ENCODE peak calls at places on chromosomes 13 and 19, in six cellular contexts. T, D, M, C, H and I are unnamed samples.

GRCh38 chr19:3208317-3209207 is 15.9 kb upstream of the CELF5 start:
- DNase-seq in H (no peak), M (no peak), C (no peak), D (no peak), T (no peak), I (no peak)

GRCh38 chr19:18659281-18660050 is 22.6 kb downstream of the KLHL26 start:
- DNase-seq in T (no peak), D (no peak), M (no peak), H (peak; percentile 66), C (no peak), I (no peak)

GRCh38 chr19:15466851-15467733 is 2.7 kb upstream of the RASAL3 start:
- DNase-seq in D (no peak), M (no peak), H (no peak), C (peak; percentile 32), T (no peak), I (peak; percentile 96)

GRCh38 chr13:43915451-43915850 is 35.7 kb downstream of the LACC1 start:
- DNase-seq in T (no peak), D (no peak), M (peak; percentile 45), H (no peak), C (no peak), I (no peak)

GRCh38 chr13:59103004-59103768 is 1060.5 kb downstream of the DIAPH3 start:
- DNase-seq in M (peak; percentile 81), H (no peak), D (no peak), C (peak; percentile 66), T (no peak), I (no peak)

GRCh38 chr13:41613471-41613870 is 156.1 kb downstream of the RGCC start:
- DNase-seq in T (no peak), D (no peak), M (no peak), C (no peak), H (no peak), I (no peak)

GRCh38 chr13:59230484-59231264 is 933.1 kb downstream of the DIAPH3 start:
- DNase-seq in T (no peak), C (no peak), D (no peak), M (no peak), H (no peak), I (no peak)

GRCh38 chr19:46373573-46374359 is 26.9 kb downstream of the PPP5C start:
- DNase-seq in M (no peak), H (peak; percentile 84), D (peak; percentile 88), C (no peak), T (peak; percentile 88), I (no peak)

GRCh38 chr13:45851171-45851889 is at the start of gene SIAH3:
- DNase-seq in T (no peak), C (no peak), M (peak; percentile 27), H (no peak), D (no peak), I (no peak)

GRCh38 chr19:17766543-17767131 is 15.4 kb downstream of the FCHO1 start:
- DNase-seq in C (peak; percentile 32), H (peak; percentile 81), M (peak; percentile 36), D (peak; percentile 99), T (peak; percentile 64), I (peak; percentile 88)

GRCh38 chr19:32861596-32861995 is 8.0 kb downstream of the SLC7A9 start:
- DNase-seq in H (no peak), C (no peak), T (no peak), M (no peak), D (no peak), I (no peak)

GRCh38 chr19:3358919-3359849 is 7.2 kb upstream of the NFIC start:
- DNase-seq in C (no peak), D (peak; percentile 80), M (no peak), H (peak; percentile 80), T (no peak), I (peak; percentile 82)

GRCh38 chr13:31818236-31818635 is 78.9 kb downstream of the RXFP2 start:
- DNase-seq in C (no peak), D (no peak), H (no peak), M (no peak), T (no peak), I (no peak)

GRCh38 chr13:78993792-78994191 is 334.8 kb upstream of the OBI1 start:
- DNase-seq in D (no peak), M (no peak), H (no peak), C (no peak), T (no peak), I (no peak)

GRCh38 chr19:27679399-27679798 is 1533.6 kb downstream of the UQCRFS1 start:
- DNase-seq in M (no peak), D (no peak), C (no peak), T (no peak), H (no peak), I (no peak)

GRCh38 chr19:27647423-27647822 is 1565.5 kb downstream of the UQCRFS1 start:
- DNase-seq in C (no peak), D (no peak), H (no peak), T (no peak), M (no peak), I (no peak)

GRCh38 chr13:70324519-70324918 is 216.3 kb upstream of the KLHL1 start:
- DNase-seq in D (no peak), H (no peak), M (no peak), T (no peak), C (no peak), I (no peak)

GRCh38 chr19:47406711-47407416 is 12.5 kb downstream of the MEIS3 start:
- DNase-seq in D (no peak), H (no peak), M (no peak), C (no peak), T (no peak), I (no peak)

GRCh38 chr13:109126973-109127615 is 497.7 kb downstream of the MYO16 start:
- DNase-seq in M (no peak), C (no peak), H (no peak), D (no peak), T (no peak), I (no peak)

GRCh38 chr13:102700088-102701031 is 5.5 kb upstream of the METTL21C start:
- DNase-seq in M (no peak), D (no peak), H (no peak), T (no peak), C (no peak), I (no peak)

GRCh38 chr19:16849168-16849567 is 20.0 kb downstream of the SIN3B start:
- DNase-seq in T (no peak), D (no peak), M (no peak), H (no peak), C (no peak), I (no peak)

GRCh38 chr13:43196171-43196611 is 172.8 kb downstream of the DNAJC15 start:
- DNase-seq in D (no peak), H (peak; percentile 16), M (no peak), C (no peak), T (no peak), I (no peak)

GRCh38 chr19:33683881-33684549 is 62.3 kb downstream of the CHST8 start:
- DNase-seq in M (no peak), H (peak; percentile 33), T (peak; percentile 49), D (no peak), C (peak; percentile 6), I (peak; percentile 17)

GRCh38 chr13:40452741-40453665 is 213.4 kb downstream of the FOXO1 start:
- DNase-seq in D (no peak), C (no peak), M (peak; percentile 19), T (no peak), H (no peak), I (no peak)

GRCh38 chr19:44498988-44499387 is 1.3 kb downstream of the ZNF180 start:
- DNase-seq in D (no peak), H (no peak), M (no peak), C (no peak), T (no peak), I (no peak)
- H3K4me3 ChIP-seq in D (no peak overlapping the region), H (no peak overlapping the region), M (peak overlapping the region; percentile 97), C (peak overlapping the region; percentile 96), T (peak overlapping the region; percentile 77), I (no peak overlapping the region)

DNA sequence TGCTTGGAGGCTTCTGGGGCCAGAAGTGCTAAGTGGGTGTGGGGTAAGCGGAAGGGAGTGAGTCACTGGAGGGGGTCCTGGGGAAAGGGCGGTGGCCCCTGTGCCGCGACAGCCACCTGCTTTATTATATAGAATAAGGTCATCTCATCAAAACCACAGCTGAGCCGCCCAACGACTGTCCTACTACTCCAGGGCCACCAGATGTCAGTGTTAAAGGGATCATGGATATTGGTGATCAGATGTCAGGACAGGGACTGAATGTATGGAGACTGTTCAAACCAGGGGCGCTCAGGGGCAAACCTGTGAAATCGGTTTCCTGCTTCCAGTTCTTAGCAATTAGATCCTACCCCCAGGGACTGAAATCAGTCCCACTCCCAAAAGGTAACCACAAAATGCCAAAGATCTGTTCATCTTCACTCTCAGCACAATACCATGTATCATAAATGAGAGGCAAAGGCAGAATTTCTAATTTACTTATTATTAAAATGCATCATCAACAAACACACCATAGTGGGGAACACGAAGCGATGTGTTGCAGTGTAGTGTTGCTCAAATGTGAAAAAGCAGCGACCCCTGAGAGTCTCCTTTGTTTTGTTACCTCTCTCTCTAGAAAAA is 24.5 kb downstream of the ARL11 start:
- DNase-seq in M (no peak), T (peak; percentile 58), C (no peak), H (no peak), D (no peak), I (peak; percentile 56)
- TF ChIP-seq CTCF in M (peak; percentile 48), T (peak; percentile 29), C (peak; percentile 33), H (no peak), D (peak; percentile 38), I (peak; percentile 44)

GRCh38 chr19:1231729-1232128 is 6.1 kb downstream of the CBARP start:
- DNase-seq in H (no peak), C (no peak), M (no peak), T (no peak), D (no peak), I (no peak)
- H3K4me3 ChIP-seq in H (no peak overlapping the region), C (no peak overlapping the region), M (no peak overlapping the region), T (no peak overlapping the region), D (no peak overlapping the region), I (no peak overlapping the region)

GRCh38 chr19:55605207-55605636 is 225 bp upstream of the ZNF865 start:
- DNase-seq in H (peak; percentile 98), M (peak; percentile 93), T (peak; percentile 93), C (peak; percentile 94), D (peak; percentile 96), I (peak; percentile 99)

GRCh38 chr19:55606817-55607216 is 1.4 kb downstream of the ZNF865 start:
- DNase-seq in C (no peak), D (no peak), H (no peak), M (no peak), T (no peak), I (no peak)

GRCh38 chr19:55603581-55604292 is 1.7 kb upstream of the ZNF865 start:
- DNase-seq in D (no peak), M (no peak), C (no peak), H (no peak), T (no peak), I (no peak)

GRCh38 chr19:55606471-55606787 is 982 bp downstream of the ZNF865 start:
- DNase-seq in T (no peak), M (no peak), C (no peak), H (no peak), D (no peak), I (no peak)

DNA sequence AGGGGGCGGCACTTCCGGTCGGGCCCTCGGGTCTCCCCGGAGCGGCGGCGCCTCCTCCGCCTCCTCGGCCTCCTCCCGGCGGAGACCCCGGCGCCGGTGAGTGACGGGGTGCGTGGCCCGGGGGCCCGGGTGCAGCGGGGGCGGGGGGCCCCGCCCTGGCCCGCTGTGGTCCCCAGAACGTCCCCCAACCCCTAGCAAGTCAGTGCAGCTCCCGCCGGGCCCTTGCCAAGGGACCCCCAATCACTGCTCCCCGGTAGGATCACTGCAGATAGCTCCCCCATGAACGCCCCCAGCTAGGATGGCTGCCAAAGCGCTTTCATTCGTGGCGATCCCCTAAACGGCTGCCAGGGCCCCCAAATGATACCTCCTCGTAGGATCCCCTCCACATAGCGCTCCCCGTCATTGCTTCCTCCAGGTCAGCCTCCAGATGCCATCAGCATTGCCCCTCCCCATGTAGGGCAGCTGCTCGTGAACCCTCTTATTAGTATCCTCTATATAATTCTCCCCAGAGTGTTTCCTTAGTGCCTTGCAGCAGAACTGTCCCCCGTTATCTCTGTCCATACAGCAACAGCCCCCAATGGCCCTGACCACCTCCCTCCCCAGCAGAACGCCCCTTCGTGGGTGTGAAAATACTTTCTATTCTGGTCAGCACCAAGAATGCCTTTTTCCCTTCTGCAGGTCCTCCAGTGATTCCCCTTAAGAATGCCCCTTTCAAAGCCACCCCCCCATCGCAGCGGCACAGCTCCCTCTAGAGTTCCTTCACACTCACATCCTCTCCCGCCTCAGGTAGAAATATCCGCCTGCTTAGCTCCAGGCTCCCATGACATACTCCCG is at the start of gene ZNF865:
- DNase-seq in M (peak; percentile 78), T (peak; percentile 88), H (peak; percentile 63), C (peak; percentile 67), D (peak; percentile 75), I (peak; percentile 90)
- TF ChIP-seq CTCF in M (peak; percentile 91), T (peak; percentile 88), H (peak; percentile 42), C (peak; percentile 92), D (peak; percentile 80), I (peak; percentile 83)